ENCODE peak calls at places on chromosomes 3 and 15, in four cellular contexts. One of them, this sample, is unnamed.

GRCh38 chr3:62659660-62660059 is 215.6 kb downstream of the CADPS start:
- DNase-seq in uterus: no peak
- DNase-seq in fibroblast of lung: no peak
- DNase-seq in hepatocyte: no peak
- DNase-seq in this sample: no peak

GRCh38 chr3:121557426-121557934 is 10.3 kb upstream of the ARGFX start:
- DNase-seq in uterus: no peak
- DNase-seq in hepatocyte: no peak
- DNase-seq in fibroblast of lung: no peak
- DNase-seq in this sample: no peak

GRCh38 chr3:16884748-16885587 is at the start of gene PLCL2:
- DNase-seq in uterus: peak
- DNase-seq in hepatocyte: peak
- DNase-seq in fibroblast of lung: peak
- DNase-seq in this sample: peak

GRCh38 chr15:29685156-29686078 is 136.9 kb downstream of the TJP1 start:
- DNase-seq in hepatocyte: peak
- DNase-seq in fibroblast of lung: peak
- DNase-seq in uterus: no peak
- DNase-seq in this sample: peak

GRCh38 chr3:119810018-119810435 is 28.1 kb downstream of the NR1I2 start:
- DNase-seq in fibroblast of lung: peak
- DNase-seq in hepatocyte: peak
- DNase-seq in uterus: no peak
- DNase-seq in this sample: peak

GRCh38 chr15:89293012-89293411 is 41.6 kb downstream of the POLG start:
- DNase-seq in hepatocyte: no peak
- DNase-seq in fibroblast of lung: no peak
- DNase-seq in uterus: no peak
- DNase-seq in this sample: no peak

GRCh38 chr3:122103821-122104514 is 48.8 kb downstream of the CD86 start:
- DNase-seq in uterus: no peak
- DNase-seq in hepatocyte: no peak
- DNase-seq in fibroblast of lung: no peak
- DNase-seq in this sample: no peak

GRCh38 chr15:79849789-79850188 is 47.0 kb downstream of the MTHFS start:
- DNase-seq in uterus: no peak
- DNase-seq in fibroblast of lung: peak
- DNase-seq in hepatocyte: peak
- DNase-seq in this sample: peak

GRCh38 chr3:133927543-133928066 is 31.9 kb upstream of the RAB6B start:
- DNase-seq in hepatocyte: peak
- DNase-seq in fibroblast of lung: peak
- DNase-seq in uterus: peak
- DNase-seq in this sample: peak

GRCh38 chr3:117480493-117480892 is 770.9 kb downstream of the TUSC7 start:
- DNase-seq in uterus: no peak
- DNase-seq in hepatocyte: no peak
- DNase-seq in fibroblast of lung: no peak
- DNase-seq in this sample: no peak

GRCh38 chr3:83934208-83935150 is 1024.3 kb upstream of the CADM2 start:
- DNase-seq in hepatocyte: no peak
- DNase-seq in uterus: no peak
- DNase-seq in fibroblast of lung: peak
- DNase-seq in this sample: no peak
- TF ChIP-seq CTCF in hepatocyte: no peak
- TF ChIP-seq CTCF in uterus: no peak
- TF ChIP-seq CTCF in fibroblast of lung: no peak
- TF ChIP-seq CTCF in this sample: no peak

DNA sequence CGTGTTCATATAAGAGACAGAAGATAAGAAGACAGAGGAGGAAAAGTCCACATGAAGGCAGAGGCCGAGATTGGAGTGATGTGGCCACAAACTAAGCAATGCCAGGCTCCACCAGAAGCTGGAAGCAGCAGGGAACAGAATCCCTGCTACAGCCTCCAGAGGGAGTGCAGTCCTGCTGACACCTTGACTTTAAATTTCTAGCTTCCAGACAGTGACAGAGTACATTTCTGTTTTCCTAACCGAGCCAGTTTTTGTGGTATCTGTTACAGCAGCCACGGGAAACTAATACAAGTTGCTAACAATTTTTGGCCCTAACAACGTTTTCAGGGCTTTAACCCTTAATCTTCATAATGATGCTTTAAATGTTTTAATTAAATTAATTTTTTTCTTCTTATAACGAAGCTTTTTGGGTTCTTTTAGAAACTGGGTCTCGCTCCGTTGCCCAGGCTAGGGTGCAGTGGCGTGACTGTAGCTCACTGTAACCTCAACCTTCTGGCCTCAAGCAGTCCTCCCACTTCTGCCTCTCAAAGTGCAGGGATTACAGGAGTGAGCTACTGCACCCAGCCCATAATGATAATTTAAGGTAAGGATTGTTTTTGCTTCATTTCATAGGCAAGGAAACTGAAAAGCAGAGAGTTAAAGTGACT is 202.3 kb upstream of the PROK2 start:
- DNase-seq in uterus: no peak
- DNase-seq in hepatocyte: peak
- DNase-seq in fibroblast of lung: peak
- DNase-seq in this sample: peak
- TF ChIP-seq CTCF in uterus: no peak
- TF ChIP-seq CTCF in hepatocyte: peak
- TF ChIP-seq CTCF in fibroblast of lung: peak
- TF ChIP-seq CTCF in this sample: peak

GRCh38 chr3:140579260-140579659 is 98.6 kb upstream of the TRIM42 start:
- DNase-seq in uterus: no peak
- DNase-seq in fibroblast of lung: no peak
- DNase-seq in hepatocyte: no peak
- DNase-seq in this sample: no peak
- TF ChIP-seq CTCF in uterus: no peak
- TF ChIP-seq CTCF in fibroblast of lung: no peak
- TF ChIP-seq CTCF in hepatocyte: no peak
- TF ChIP-seq CTCF in this sample: no peak

DNA sequence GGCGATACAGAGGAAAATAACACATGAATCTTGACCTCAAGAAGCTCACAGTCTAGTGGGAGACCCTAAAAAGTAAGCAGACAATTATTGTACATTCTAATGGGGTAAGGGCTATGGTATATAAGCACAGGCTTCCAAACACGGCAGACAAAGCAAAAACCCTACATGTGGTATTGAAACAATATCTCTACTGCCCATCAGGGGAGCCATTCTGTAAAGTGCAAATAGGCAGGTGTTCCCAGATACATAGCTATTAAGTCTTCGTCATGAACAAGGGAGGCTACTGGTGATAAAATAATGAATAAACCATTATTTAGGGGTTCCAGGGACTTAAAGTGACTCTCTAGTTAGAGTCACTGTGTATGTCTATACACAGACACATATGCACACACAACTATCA is 38.6 kb upstream of the ASB14 start:
- DNase-seq in fibroblast of lung: no peak
- DNase-seq in hepatocyte: peak
- DNase-seq in uterus: no peak
- DNase-seq in this sample: no peak
- TF ChIP-seq CTCF in fibroblast of lung: no peak
- TF ChIP-seq CTCF in hepatocyte: no peak
- TF ChIP-seq CTCF in uterus: no peak
- TF ChIP-seq CTCF in this sample: no peak

DNA sequence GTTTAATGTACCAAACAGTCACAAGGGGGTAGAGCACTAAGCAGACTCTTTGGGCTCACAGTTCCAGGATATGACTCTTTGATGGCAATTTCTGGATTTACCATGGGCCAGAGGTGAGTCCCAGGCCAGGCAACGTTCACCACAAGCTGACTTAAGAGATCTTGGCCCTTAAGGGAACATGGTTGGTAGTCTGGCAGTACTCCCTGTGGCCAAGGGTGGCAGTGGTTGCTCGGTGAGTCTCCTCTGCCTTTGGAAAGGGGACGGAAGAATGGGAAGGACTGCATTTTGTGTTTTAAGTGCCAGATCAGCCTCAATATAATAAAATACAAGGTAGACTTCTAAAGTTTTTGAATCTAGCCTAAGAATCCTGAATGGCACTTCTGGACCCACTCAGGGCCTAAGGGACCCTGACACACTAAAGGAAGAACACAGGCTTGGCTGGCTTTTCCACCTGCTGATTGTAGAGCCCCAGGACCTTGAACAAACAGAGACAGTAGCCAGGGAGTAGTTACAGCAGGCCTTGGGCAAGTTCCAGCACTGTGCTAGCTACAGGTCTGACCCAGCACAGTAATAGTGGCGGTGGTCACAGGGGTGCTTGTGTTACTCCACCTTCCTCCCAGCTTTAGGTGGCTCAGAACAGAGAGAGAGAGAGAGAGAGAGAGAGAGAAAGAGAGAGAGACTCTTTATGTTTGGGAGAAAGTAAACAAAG is 730.7 kb upstream of the ALCAM start:
- DNase-seq in hepatocyte: no peak
- DNase-seq in fibroblast of lung: no peak
- DNase-seq in uterus: no peak
- DNase-seq in this sample: no peak
- TF ChIP-seq CTCF in hepatocyte: no peak
- TF ChIP-seq CTCF in fibroblast of lung: no peak
- TF ChIP-seq CTCF in uterus: no peak
- TF ChIP-seq CTCF in this sample: peak

GRCh38 chr3:85172001-85172400 is 213.2 kb downstream of the CADM2 start:
- DNase-seq in fibroblast of lung: no peak
- DNase-seq in hepatocyte: no peak
- DNase-seq in uterus: no peak
- DNase-seq in this sample: no peak
- TF ChIP-seq CTCF in fibroblast of lung: no peak
- TF ChIP-seq CTCF in hepatocyte: no peak
- TF ChIP-seq CTCF in uterus: no peak
- TF ChIP-seq CTCF in this sample: no peak

DNA sequence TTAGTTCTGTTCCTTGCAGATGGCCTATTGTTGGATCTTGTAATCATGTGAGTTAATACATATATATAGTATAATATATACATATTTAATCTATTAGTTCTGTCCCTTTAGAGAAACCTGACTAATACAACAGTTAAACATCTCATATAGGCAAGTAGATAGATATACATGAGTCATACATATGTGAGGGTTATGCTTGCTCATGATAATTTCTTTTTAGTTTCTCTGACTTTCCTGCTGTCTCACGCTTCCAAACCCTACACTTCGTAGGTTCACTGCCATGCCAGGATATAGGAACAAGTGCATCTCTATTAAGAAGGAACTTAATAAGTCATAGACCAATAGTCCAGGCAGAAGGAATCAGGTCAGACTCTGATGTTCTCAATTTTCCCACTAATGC is 16.8 kb upstream of the CLDN16 start:
- DNase-seq in uterus: no peak
- DNase-seq in hepatocyte: no peak
- DNase-seq in fibroblast of lung: no peak
- DNase-seq in this sample: no peak
- TF ChIP-seq CTCF in uterus: no peak
- TF ChIP-seq CTCF in hepatocyte: no peak
- TF ChIP-seq CTCF in fibroblast of lung: no peak
- TF ChIP-seq CTCF in this sample: no peak